ENCODE peak calls at places on chromosomes 4 and X, in five cellular contexts. O, F, Q, S and I are unnamed samples.

GRCh38 chrX:67619253-67619652 is 75.4 kb downstream of the AR start:
- DNase-seq in Q (peak), S (peak), O (no peak), F (no peak), I (no peak)

GRCh38 chr4:150164956-150165355 is 86.7 kb downstream of the DCLK2 start:
- DNase-seq in Q (no peak), S (no peak), F (no peak), O (no peak), I (no peak)

GRCh38 chr4:6474053-6474568 is 1.7 kb upstream of the PPP2R2C start:
- DNase-seq in O (no peak), Q (no peak), F (no peak), S (no peak), I (peak)

GRCh38 chrX:102835504-102836146 is 101.4 kb upstream of the RAB40AL start:
- DNase-seq in O (no peak), Q (peak), S (peak), F (no peak), I (peak)

GRCh38 chrX:124388562-124388961 is 42.2 kb downstream of the SH2D1A start:
- DNase-seq in S (peak), O (peak), F (peak), Q (peak), I (peak)

GRCh38 chr4:77344001-77344400 is 187.0 kb downstream of the CCNG2 start:
- DNase-seq in O (no peak), S (no peak), Q (no peak), F (no peak), I (no peak)

GRCh38 chr4:165743422-165743821 is 129.6 kb upstream of the TLL1 start:
- DNase-seq in S (no peak), F (no peak), Q (no peak), O (no peak), I (no peak)

GRCh38 chr4:7206385-7206784 is 14.0 kb downstream of the SORCS2 start:
- DNase-seq in S (peak), F (no peak), O (no peak), Q (peak), I (no peak)

GRCh38 chrX:68711845-68712244 is 64.4 kb downstream of the STARD8 start:
- DNase-seq in F (no peak), S (no peak), Q (no peak), O (no peak), I (no peak)

GRCh38 chr4:142708231-142708630 is 137.9 kb downstream of the INPP4B start:
- DNase-seq in S (no peak), F (no peak), O (no peak), Q (no peak), I (no peak)

GRCh38 chrX:77014655-77015377 is 432.4 kb upstream of the FGF16 start:
- DNase-seq in Q (no peak), O (no peak), S (no peak), F (no peak), I (peak)

GRCh38 chr4:143026459-143027170 is 158.1 kb upstream of the USP38 start:
- DNase-seq in Q (peak), F (no peak), O (no peak), S (no peak), I (no peak)

GRCh38 chr4:124060261-124060918 is 652.1 kb downstream of the ANKRD50 start:
- DNase-seq in O (no peak), F (no peak), Q (no peak), S (peak), I (no peak)

GRCh38 chrX:68880846-68881513 is 52.2 kb downstream of the EFNB1 start:
- DNase-seq in S (no peak), O (no peak), Q (no peak), F (no peak), I (peak)

GRCh38 chrX:153820601-153821000 is 9.7 kb downstream of the PDZD4 start:
- DNase-seq in S (no peak), O (no peak), F (no peak), Q (no peak), I (peak)

GRCh38 chr4:138910914-138911336 is 104.7 kb upstream of the NOCT start:
- DNase-seq in S (peak), O (no peak), Q (peak), F (no peak), I (peak)

GRCh38 chr4:134944115-134944514 is 742.5 kb upstream of the PABPC4L start:
- DNase-seq in Q (no peak), O (no peak), F (no peak), S (no peak), I (no peak)

GRCh38 chr4:184170996-184171395 is 46.7 kb downstream of the ENPP6 start:
- DNase-seq in Q (peak), F (no peak), O (no peak), S (peak), I (peak)

GRCh38 chr4:73309211-73309610 is 50.6 kb upstream of the ANKRD17 start:
- DNase-seq in Q (no peak), O (no peak), S (peak), F (no peak), I (no peak)

GRCh38 chrX:40100141-40100536 is 2.4 kb upstream of the BCOR start:
- DNase-seq in O (no peak), S (no peak), Q (peak), F (no peak), I (peak)

GRCh38 chr4:56767567-56767966 is 53.9 kb downstream of the SPINK2 start:
- DNase-seq in Q (no peak), S (no peak), F (no peak), O (no peak), I (no peak)

GRCh38 chr4:75834772-75835154 is 67.5 kb downstream of the PPEF2 start:
- DNase-seq in S (no peak), F (no peak), O (no peak), Q (peak), I (no peak)

GRCh38 chr4:4677825-4678522 is 136.1 kb upstream of the STX18 start:
- DNase-seq in F (no peak), Q (peak), S (peak), O (no peak), I (peak)

GRCh38 chr4:139849219-139849618 is 183.6 kb downstream of the MGST2 start:
- DNase-seq in F (no peak), Q (no peak), S (no peak), O (no peak), I (no peak)

GRCh38 chr4:77178560-77178959 is 21.6 kb downstream of the CCNG2 start:
- DNase-seq in O (no peak), F (no peak), Q (no peak), S (no peak), I (peak)

GRCh38 chr4:100679926-100680325 is 162.1 kb upstream of the EMCN start:
- DNase-seq in F (no peak), O (no peak), S (no peak), Q (peak), I (no peak)

GRCh38 chr4:118752551-118752950 is 67.4 kb downstream of the METTL14 start:
- DNase-seq in S (no peak), O (no peak), F (no peak), Q (no peak), I (no peak)

GRCh38 chr4:26065833-26066232 is 151.8 kb downstream of the SMIM20 start:
- DNase-seq in O (no peak), S (no peak), F (no peak), Q (peak), I (no peak)

GRCh38 chr4:20809796-20810195 is 109.5 kb downstream of the PACRGL start:
- DNase-seq in O (no peak), S (no peak), F (no peak), Q (peak), I (peak)

GRCh38 chr4:33025236-33025635 is 2305.1 kb downstream of the PCDH7 start:
- DNase-seq in F (no peak), Q (no peak), S (no peak), O (no peak), I (no peak)

GRCh38 chr4:73620115-73620792 is at the start of gene RASSF6:
- DNase-seq in F (peak), S (no peak), Q (peak), O (peak), I (peak)

GRCh38 chr4:15656038-15656470 is 897 bp upstream of the FBXL5 start:
- DNase-seq in F (no peak), O (no peak), S (no peak), Q (peak), I (no peak)

GRCh38 chrX:39613997-39614679 is 483.6 kb downstream of the BCOR start:
- DNase-seq in F (peak), S (no peak), Q (peak), O (peak), I (peak)

GRCh38 chrX:110044531-110045249 is 41.8 kb downstream of the TMEM164 start:
- DNase-seq in O (no peak), Q (no peak), F (no peak), S (no peak), I (no peak)

GRCh38 chrX:64204252-64204651 is 1.3 kb downstream of the AMER1 start:
- DNase-seq in Q (no peak), F (no peak), O (no peak), S (no peak), I (peak)

GRCh38 chrX:65406532-65406931 is 128.1 kb downstream of the LAS1L start:
- DNase-seq in F (peak), S (peak), O (no peak), Q (no peak), I (peak)

GRCh38 chrX:54043084-54043483 is 1.2 kb downstream of the PHF8 start:
- DNase-seq in F (no peak), O (no peak), Q (no peak), S (no peak), I (no peak)

GRCh38 chrX:71282514-71283408 is 674 bp upstream of the NONO start:
- DNase-seq in S (peak), F (peak), Q (peak), O (peak), I (peak)

GRCh38 chr4:169612869-169613859 is 781 bp upstream of the NEK1 start:
- DNase-seq in F (peak), O (peak), Q (peak), S (peak), I (peak)